ENCODE peak calls at places on chromosomes 2 and 18, in six cellular contexts. Y, A, M, Q, J and D are unnamed samples.

GRCh38 chr2:16508061-16508851 is 157.4 kb downstream of the CYRIA start:
- DNase-seq in Y (peak), A (peak), M (no peak), Q (peak), J (peak), D (peak)

GRCh38 chr18:66761166-66761565 is 157.3 kb upstream of the CDH19 start:
- DNase-seq in Y (no peak), A (no peak), M (no peak), Q (no peak), J (no peak), D (no peak)

GRCh38 chr2:217162533-217162932 is 302.7 kb upstream of the TNP1 start:
- DNase-seq in Y (no peak), A (peak), M (no peak), Q (peak), J (no peak), D (no peak)

GRCh38 chr18:63040788-63041410 is 278.7 kb downstream of the BCL2 start:
- DNase-seq in Y (no peak), A (no peak), M (peak), Q (no peak), J (no peak), D (no peak)

GRCh38 chr2:120626566-120626965 is 109.1 kb upstream of the GLI2 start:
- DNase-seq in Y (no peak), A (no peak), M (no peak), Q (no peak), J (no peak), D (no peak)

GRCh38 chr2:38362223-38362622 is 14.8 kb downstream of the ATL2 start:
- DNase-seq in Y (no peak), A (no peak), M (no peak), Q (no peak), J (no peak), D (no peak)

GRCh38 chr2:149537098-149537726 is 50.4 kb downstream of the MMADHC start:
- DNase-seq in Y (no peak), A (no peak), M (no peak), Q (no peak), J (no peak), D (no peak)

GRCh38 chr18:35389095-35389618 is 12.0 kb upstream of the ZNF396 start:
- DNase-seq in Y (no peak), A (no peak), M (no peak), Q (no peak), J (no peak), D (no peak)

GRCh38 chr2:161388146-161388779 is 27.8 kb upstream of the TBR1 start:
- DNase-seq in Y (no peak), A (no peak), M (no peak), Q (no peak), J (no peak), D (no peak)
- TF ChIP-seq TAF1 in Y (no peak), A (no peak), M (no peak), Q (no peak), J (no peak), D (no peak)

GRCh38 chr2:42047488-42048317 is at the start of gene PKDCC:
- DNase-seq in Y (peak), A (peak), M (no peak), Q (peak), J (peak), D (peak)
- TF ChIP-seq POLR2A in Y (no peak), A (no peak), M (no peak), Q (no peak), J (no peak), D (no peak)

DNA sequence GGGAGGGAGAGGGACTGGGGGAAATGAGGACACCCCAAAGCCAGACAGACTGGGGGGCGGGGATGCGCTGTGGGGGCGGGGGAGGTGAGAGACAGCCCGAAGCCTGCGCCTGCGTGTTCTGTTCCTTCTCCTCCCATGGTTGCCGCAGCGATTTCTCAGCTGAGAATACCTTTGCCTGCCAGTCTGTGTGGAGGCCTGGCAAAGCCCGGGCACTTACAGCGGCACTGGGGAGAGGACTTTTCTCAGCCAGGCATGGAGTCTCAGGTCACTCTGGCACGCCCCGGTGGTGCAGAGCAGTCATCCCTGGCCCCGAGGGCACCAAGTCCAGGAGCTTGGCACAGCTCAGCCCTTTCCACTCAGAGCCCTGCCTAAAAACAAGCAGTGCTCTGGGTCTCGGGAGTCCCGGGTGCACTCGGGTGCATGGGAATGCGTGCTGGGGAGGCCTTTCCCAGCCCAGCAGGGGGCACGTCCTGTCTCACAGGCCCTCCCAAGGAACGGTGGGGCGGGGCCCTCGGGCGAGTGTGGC is 289.4 kb upstream of the HS6ST1 start:
- DNase-seq in Y (no peak), A (no peak), M (no peak), Q (no peak), J (no peak), D (no peak)
- TF ChIP-seq TAF1 in Y (no peak), A (no peak), M (no peak), Q (no peak), J (no peak), D (no peak)

DNA sequence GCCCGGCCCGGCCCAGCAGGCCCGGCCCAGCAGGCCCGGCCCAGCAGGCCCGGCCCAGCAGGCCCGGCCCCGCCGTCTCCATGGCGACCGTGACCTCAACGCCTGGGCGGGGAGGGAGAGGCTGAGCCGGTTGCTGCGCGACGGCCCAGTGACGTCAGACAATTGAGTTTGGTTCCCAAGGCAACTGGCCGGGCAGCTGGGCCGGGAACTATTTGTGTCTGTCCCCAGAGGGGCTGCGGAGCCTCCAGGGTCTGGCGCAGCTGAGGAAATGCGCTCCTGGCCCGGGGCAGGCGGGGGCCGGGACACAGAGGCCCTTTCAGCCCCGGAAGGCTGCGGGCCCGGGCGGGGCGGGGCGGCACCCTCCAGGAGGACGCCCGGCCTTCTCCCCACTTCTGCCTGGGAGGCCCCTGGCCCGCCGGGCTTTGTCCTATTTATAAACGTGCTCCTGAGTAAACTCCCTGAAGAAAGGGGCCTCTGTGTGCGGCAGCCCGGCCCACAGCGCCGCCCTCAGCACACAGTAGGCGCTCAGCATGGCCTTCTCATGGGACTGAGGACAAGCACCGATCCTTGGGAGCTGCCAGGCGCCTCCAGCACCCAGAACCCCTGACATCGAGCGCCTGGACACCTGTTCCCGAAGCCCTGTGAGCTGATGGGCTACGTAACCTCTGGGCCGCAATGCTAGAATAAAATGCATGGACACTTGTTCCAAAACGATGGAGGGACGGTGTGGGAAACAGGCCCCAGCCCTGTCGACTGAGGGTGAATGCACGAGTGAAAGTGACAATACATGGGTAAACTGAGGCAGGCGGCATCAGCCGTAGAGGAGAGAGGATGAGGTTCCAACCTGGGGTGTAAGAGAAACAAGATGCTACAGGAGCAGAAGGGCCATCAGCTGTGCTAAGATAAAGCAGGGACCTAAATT is 12.3 kb downstream of the TEX44 start:
- DNase-seq in Y (peak), A (peak), M (peak), Q (peak), J (peak), D (peak)
- TF ChIP-seq POLR2A in Y (no peak), A (no peak), M (no peak), Q (no peak), J (no peak), D (no peak)

GRCh38 chr2:199606193-199606780 is 148.5 kb upstream of the SATB2 start:
- DNase-seq in Y (no peak), A (no peak), M (no peak), Q (no peak), J (no peak), D (no peak)

GRCh38 chr2:199602896-199603482 is 145.2 kb upstream of the SATB2 start:
- DNase-seq in Y (no peak), A (no peak), M (no peak), Q (no peak), J (no peak), D (no peak)

GRCh38 chr2:199603748-199604291 is 146.1 kb upstream of the SATB2 start:
- DNase-seq in Y (no peak), A (no peak), M (no peak), Q (no peak), J (peak), D (no peak)

GRCh38 chr2:199607914-199608313 is 150.2 kb upstream of the SATB2 start:
- DNase-seq in Y (no peak), A (no peak), M (no peak), Q (no peak), J (no peak), D (no peak)

DNA sequence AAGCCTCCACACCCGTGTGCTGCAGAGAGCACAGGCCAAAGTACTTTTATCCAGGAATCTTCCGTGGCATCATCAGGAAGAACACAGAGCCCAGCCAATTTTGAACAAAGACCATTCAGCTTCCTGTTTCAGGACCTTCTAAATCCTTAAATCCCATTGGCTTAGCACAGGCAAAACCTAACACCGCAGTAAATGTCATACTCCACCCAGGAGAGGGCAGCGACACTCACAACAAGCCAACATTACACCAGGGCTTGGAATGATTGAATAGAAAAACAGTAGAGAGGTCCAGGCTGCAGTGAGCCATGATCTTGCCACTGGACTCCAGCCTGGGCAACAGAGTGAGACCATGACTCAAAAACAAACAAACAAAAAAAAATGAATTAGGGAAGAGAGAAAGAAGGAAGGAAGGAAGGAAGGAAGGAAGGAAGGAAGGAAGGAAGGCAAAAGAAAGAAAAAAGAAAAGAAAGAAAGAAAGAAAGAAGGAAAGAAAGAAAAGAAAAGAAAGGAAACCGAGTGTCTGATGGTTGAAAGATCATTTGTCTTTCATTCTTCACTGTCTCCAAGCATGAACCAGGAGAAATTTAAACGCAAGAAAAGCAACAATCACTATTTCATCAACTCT is 144.6 kb upstream of the SATB2 start:
- DNase-seq in Y (no peak), A (no peak), M (no peak), Q (peak), J (no peak), D (no peak)
- TF ChIP-seq TAF1 in Y (no peak), A (no peak), M (no peak), Q (no peak), J (no peak), D (no peak)